ENCODE peak calls at places on chromosomes 3 and 15, in four cellular contexts. G, V, H and W are unnamed samples.

GRCh38 chr3:11379238-11379823 is 107.1 kb downstream of the ATG7 start:
- DNase-seq in G (peak), V (peak), H (no peak), W (no peak)

GRCh38 chr3:76859596-76859995 is 180.3 kb upstream of the ROBO2 start:
- DNase-seq in G (no peak), V (no peak), H (no peak), W (no peak)

GRCh38 chr3:174221155-174221554 is 638.0 kb upstream of the NAALADL2 start:
- DNase-seq in G (no peak), V (no peak), H (no peak), W (no peak)

GRCh38 chr15:51390932-51391432 is 49.5 kb downstream of the GLDN start:
- DNase-seq in G (no peak), V (no peak), H (no peak), W (no peak)

GRCh38 chr3:66401578-66402382 is 99.0 kb downstream of the LRIG1 start:
- DNase-seq in G (no peak), V (no peak), H (no peak), W (no peak)

GRCh38 chr3:11609481-11609880 is 34.2 kb downstream of the VGLL4 start:
- DNase-seq in G (no peak), V (no peak), H (no peak), W (no peak)

GRCh38 chr3:65888980-65889706 is 149.6 kb downstream of the MAGI1 start:
- DNase-seq in G (no peak), V (peak), H (no peak), W (no peak)

GRCh38 chr15:62749036-62749435 is 293.5 kb upstream of the TPM1 start:
- DNase-seq in G (no peak), V (no peak), H (no peak), W (no peak)

GRCh38 chr3:169699536-169700050 is 36.1 kb upstream of the MECOM start:
- DNase-seq in G (no peak), V (no peak), H (no peak), W (no peak)

GRCh38 chr3:194711913-194712312 is 26.2 kb downstream of the FAM43A start:
- DNase-seq in G (no peak), V (peak), H (no peak), W (no peak)

GRCh38 chr3:71513495-71513894 is 70.0 kb downstream of the FOXP1 start:
- DNase-seq in G (no peak), V (no peak), H (no peak), W (no peak)

GRCh38 chr15:83846847-83847246 is 192.9 kb downstream of the ADAMTSL3 start:
- DNase-seq in G (no peak), V (peak), H (no peak), W (no peak)

GRCh38 chr15:42731461-42731860 is 5.5 kb downstream of the CDAN1 start:
- DNase-seq in G (no peak), V (no peak), H (no peak), W (no peak)

GRCh38 chr3:99789322-99789721 is 28.3 kb upstream of the CMSS1 start:
- DNase-seq in G (peak), V (peak), H (no peak), W (no peak)

GRCh38 chr15:101039461-101039860 is 120.3 kb downstream of the LRRK1 start:
- DNase-seq in G (no peak), V (no peak), H (no peak), W (no peak)

GRCh38 chr3:180934638-180935037 is 22.2 kb downstream of the FXR1 start:
- DNase-seq in G (no peak), V (peak), H (no peak), W (no peak)

GRCh38 chr15:67006089-67007065 is 59.0 kb upstream of the SMAD3 start:
- DNase-seq in G (no peak), V (no peak), H (no peak), W (no peak)

GRCh38 chr15:39000008-39000734 is 435.6 kb upstream of the RASGRP1 start:
- DNase-seq in G (no peak), V (no peak), H (no peak), W (no peak)

GRCh38 chr3:132822837-132823236 is 100.6 kb upstream of the NPHP3 start:
- DNase-seq in G (no peak), V (no peak), H (no peak), W (no peak)

GRCh38 chr3:52317601-52318000 is 1.5 kb downstream of the DNAH1 start:
- DNase-seq in G (peak), V (peak), H (peak), W (peak)

GRCh38 chr3:45381168-45381852 is 7.1 kb upstream of the LARS2 start:
- DNase-seq in G (no peak), V (no peak), H (no peak), W (no peak)

GRCh38 chr3:71258116-71258515 is 325.4 kb downstream of the FOXP1 start:
- DNase-seq in G (peak), V (peak), H (no peak), W (no peak)

GRCh38 chr3:44862221-44862637 is 517 bp downstream of the TMEM42 start:
- DNase-seq in G (no peak), V (peak), H (no peak), W (no peak)

GRCh38 chr15:60358935-60359672 is 38.7 kb downstream of the ANXA2 start:
- DNase-seq in G (no peak), V (no peak), H (no peak), W (no peak)